ENCODE peak calls at places on chromosomes 6 and 20, in seven cellular contexts. V is astrocyte, J is HFFc6, P is sigmoid colon, N is lower lobe of right lung, I is choroid plexus epithelial cell, F is bronchial epithelial cell. R is an unnamed sample.
A peak's percentile ranks its signal among the peaks of the same experiment; 100 is the strongest.

GRCh38 chr20:373171-373890 is 7.2 kb upstream of the TRIB3 start:
- DNase-seq in V (peak; percentile 41), J (peak; percentile 68), P (no peak), N (peak; percentile 67), I (peak; percentile 86), F (peak; percentile 85), R (peak; percentile 42)

GRCh38 chr6:37531026-37531425 is 31.3 kb upstream of the CCDC167 start:
- DNase-seq in V (peak; percentile 61), J (no peak), P (no peak), N (no peak), I (no peak), F (no peak), R (no peak)

GRCh38 chr20:35359335-35359997 is 52.3 kb downstream of the UQCC1 start:
- DNase-seq in V (no peak), J (no peak), P (no peak), N (no peak), I (no peak), F (no peak), R (peak; percentile 13)

GRCh38 chr6:167238694-167239467 is 52.2 kb upstream of the UNC93A start:
- DNase-seq in V (no peak), J (no peak), P (no peak), N (no peak), I (no peak), F (no peak), R (no peak)

GRCh38 chr20:13119583-13119982 is 101.5 kb upstream of the ISM1 start:
- DNase-seq in V (peak; percentile 19), J (peak; percentile 38), P (no peak), N (no peak), I (peak; percentile 79), F (peak; percentile 60), R (peak; percentile 38)

GRCh38 chr6:26412225-26412624 is 10.2 kb downstream of the BTN3A1 start:
- DNase-seq in V (no peak), J (peak; percentile 37), P (no peak), N (no peak), I (peak; percentile 29), F (no peak), R (no peak)

GRCh38 chr6:151313060-151313459 is 73.3 kb downstream of the AKAP12 start:
- DNase-seq in V (no peak), J (no peak), P (no peak), N (no peak), I (peak; percentile 45), F (no peak), R (peak; percentile 47)

GRCh38 chr20:45970646-45971424 is 1.2 kb downstream of the ZNF335 start:
- DNase-seq in V (no peak), J (peak; percentile 11), P (no peak), N (no peak), I (peak; percentile 48), F (no peak), R (peak; percentile 35)

GRCh38 chr6:112416885-112417284 is 69.8 kb downstream of the RFPL4B start:
- DNase-seq in V (no peak), J (peak; percentile 43), P (no peak), N (no peak), I (peak; percentile 4), F (no peak), R (no peak)

GRCh38 chr20:22526512-22527012 is 57.8 kb downstream of the FOXA2 start:
- DNase-seq in V (no peak), J (no peak), P (no peak), N (no peak), I (no peak), F (no peak), R (no peak)

GRCh38 chr20:62176866-62177265 is 6.0 kb upstream of the MTG2 start:
- DNase-seq in V (no peak), J (no peak), P (no peak), N (no peak), I (no peak), F (no peak), R (no peak)

GRCh38 chr6:20569000-20569610 is 34.8 kb downstream of the CDKAL1 start:
- DNase-seq in V (peak; percentile 48), J (no peak), P (no peak), N (no peak), I (no peak), F (peak; percentile 52), R (no peak)

GRCh38 chr20:36866681-36867485 is 9.1 kb upstream of the TLDC2 start:
- DNase-seq in V (peak; percentile 77), J (peak; percentile 49), P (no peak), N (no peak), I (no peak), F (no peak), R (no peak)

GRCh38 chr6:52725530-52726192 is 37.6 kb downstream of the GSTA2 start:
- DNase-seq in V (peak; percentile 35), J (peak; percentile 27), P (no peak), N (no peak), I (peak; percentile 12), F (peak; percentile 93), R (peak; percentile 72)

GRCh38 chr6:90538651-90539050 is 48.2 kb downstream of the MAP3K7 start:
- DNase-seq in V (peak; percentile 62), J (no peak), P (no peak), N (no peak), I (peak; percentile 59), F (no peak), R (no peak)

GRCh38 chr6:150191809-150192208 is 49.0 kb downstream of the PPP1R14C start:
- DNase-seq in V (peak; percentile 77), J (no peak), P (no peak), N (no peak), I (peak; percentile 6), F (peak; percentile 91), R (no peak)

GRCh38 chr6:7671076-7671475 is 54.8 kb upstream of the BMP6 start:
- DNase-seq in V (peak; percentile 22), J (peak; percentile 63), P (no peak), N (no peak), I (no peak), F (peak; percentile 54), R (no peak)

GRCh38 chr20:34122274-34122980 is 10.4 kb upstream of the EIF2S2 start:
- DNase-seq in V (no peak), J (no peak), P (no peak), N (no peak), I (no peak), F (no peak), R (no peak)
- TF ChIP-seq CTCF in V (no peak), J (no peak), P (no peak), N (no peak), I (no peak), F (no peak), R (no peak)

DNA sequence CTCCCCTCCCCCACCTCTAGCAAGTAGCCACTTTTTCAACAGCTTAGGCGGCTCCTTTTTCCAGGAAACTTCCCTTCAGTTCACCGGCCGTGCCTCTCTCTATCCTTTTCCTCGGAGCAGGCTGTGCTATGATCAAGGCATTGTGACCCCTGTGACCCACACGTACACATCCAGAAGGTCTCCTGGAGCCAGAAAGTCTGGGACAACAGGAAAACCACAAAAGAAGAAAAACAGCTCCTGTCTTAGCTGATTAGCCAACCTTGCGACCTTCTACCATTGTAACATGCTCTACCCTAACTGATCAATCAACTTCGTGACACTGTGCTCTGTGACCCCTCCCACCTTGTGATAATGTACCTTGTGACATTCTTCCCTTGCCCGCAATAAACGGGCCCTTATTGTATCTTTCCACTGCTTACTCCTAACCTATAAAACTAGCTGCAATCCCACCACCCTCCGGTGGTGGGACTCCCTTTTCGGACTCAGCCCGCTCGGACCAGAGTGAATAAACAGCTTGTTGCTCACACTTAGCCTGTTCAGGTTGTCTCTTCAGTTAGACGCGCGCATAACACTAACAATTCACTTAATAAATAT is 24.2 kb downstream of the ZNF311 start:
- DNase-seq in V (peak; percentile 71), J (peak; percentile 84), P (no peak), N (no peak), I (peak; percentile 90), F (peak; percentile 62), R (peak; percentile 58)
- TF ChIP-seq CTCF in V (peak; percentile 39), J (peak; percentile 71), P (peak; percentile 37), N (no peak), I (peak; percentile 66), F (peak; percentile 21), R (peak; percentile 44)

DNA sequence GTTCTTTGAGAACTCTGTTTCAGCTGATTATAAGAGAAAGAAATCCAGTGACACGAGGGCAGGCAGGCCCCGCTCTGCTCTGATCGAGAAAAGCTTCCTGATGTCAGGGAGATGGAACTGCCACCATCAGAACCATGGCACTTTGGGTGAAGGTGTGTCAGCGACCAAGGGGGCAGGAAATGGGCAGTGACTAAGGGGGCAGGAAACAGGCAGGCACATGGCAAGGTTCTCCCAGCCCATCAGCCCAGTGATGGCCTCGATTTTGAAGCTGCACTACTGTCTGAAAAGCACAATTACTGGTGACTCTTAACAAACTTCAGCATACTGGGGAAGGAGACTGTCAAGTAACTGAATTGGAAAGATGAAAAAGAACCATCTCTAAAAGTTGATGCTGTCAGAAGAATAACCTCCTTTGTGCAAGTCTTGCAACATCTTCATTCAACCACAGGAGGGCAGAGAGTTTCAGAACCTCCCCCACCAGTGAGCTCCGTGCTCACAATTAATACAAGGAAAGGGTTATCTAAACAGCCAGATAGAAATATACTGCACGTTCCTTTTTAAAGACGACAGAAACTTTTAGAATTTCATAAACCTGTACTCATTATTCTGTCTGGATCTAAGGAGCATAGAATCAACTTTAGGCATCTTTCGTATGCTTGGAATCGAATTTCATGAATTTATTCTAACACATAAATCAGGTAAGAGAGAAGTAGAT is 39.1 kb downstream of the TMX4 start:
- DNase-seq in V (peak; percentile 29), J (peak; percentile 38), P (no peak), N (no peak), I (peak; percentile 82), F (peak; percentile 37), R (peak; percentile 10)
- TF ChIP-seq CTCF in V (peak; percentile 60), J (peak; percentile 78), P (peak; percentile 38), N (peak; percentile 42), I (peak; percentile 75), F (peak; percentile 43), R (peak; percentile 29)

GRCh38 chr20:9329356-9330092 is 184.9 kb upstream of the LAMP5 start:
- DNase-seq in V (no peak), J (peak; percentile 50), P (no peak), N (no peak), I (peak; percentile 31), F (no peak), R (no peak)

GRCh38 chr20:9319687-9320384 is 194.6 kb upstream of the LAMP5 start:
- DNase-seq in V (peak; percentile 14), J (no peak), P (no peak), N (no peak), I (no peak), F (no peak), R (no peak)

DNA sequence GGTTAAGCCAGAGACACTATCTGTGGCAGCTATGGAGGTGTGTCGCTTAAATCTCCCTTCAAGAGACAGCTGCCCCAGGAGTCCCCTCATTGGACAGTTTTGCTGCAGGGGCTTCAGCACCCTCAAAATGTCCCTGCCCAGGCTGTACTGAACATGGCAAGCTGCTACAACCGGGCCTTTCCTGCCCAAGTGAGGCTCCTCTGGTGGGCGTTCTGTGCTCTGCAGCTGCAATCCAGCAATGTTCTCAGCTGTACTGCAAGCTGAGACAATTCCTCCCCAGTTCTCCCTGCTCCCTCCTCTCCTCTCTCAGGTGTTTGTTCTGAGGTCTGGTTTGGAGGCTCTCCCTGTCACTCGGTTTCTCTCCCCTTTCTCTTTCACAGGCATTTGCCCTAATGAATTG is 190.8 kb upstream of the LAMP5 start:
- DNase-seq in V (no peak), J (no peak), P (no peak), N (no peak), I (peak; percentile 41), F (no peak), R (no peak)
- TF ChIP-seq CTCF in V (peak; percentile 22), J (peak; percentile 69), P (no peak), N (peak; percentile 25), I (peak; percentile 76), F (peak; percentile 52), R (no peak)

GRCh38 chr20:32567384-32568178 is 17.6 kb downstream of the NOL4L start:
- DNase-seq in V (no peak), J (no peak), P (no peak), N (no peak), I (peak; percentile 39), F (no peak), R (no peak)
- TF ChIP-seq CTCF in V (no peak), J (no peak), P (no peak), N (no peak), I (no peak), F (no peak), R (no peak)